ENCODE peak calls at places on chromosomes 2 and 18, in six cellular contexts. J, A, E, O, Q and Z are unnamed samples.

GRCh38 chr2:181371195-181371594 is 86.0 kb upstream of the ITGA4 start:
- DNase-seq in J (no peak), A (no peak), E (no peak), O (no peak), Q (no peak), Z (no peak)

GRCh38 chr18:22032392-22032961 is 136.9 kb upstream of the GATA6 start:
- DNase-seq in J (no peak), A (no peak), E (no peak), O (no peak), Q (peak), Z (no peak)

GRCh38 chr2:241777167-241777685 is 604 bp downstream of the GAL3ST2 start:
- DNase-seq in J (no peak), A (no peak), E (no peak), O (no peak), Q (no peak), Z (no peak)

GRCh38 chr2:150271952-150272351 is 215.5 kb downstream of the RND3 start:
- DNase-seq in J (no peak), A (no peak), E (no peak), O (no peak), Q (no peak), Z (no peak)

GRCh38 chr18:10160251-10160650 is 246.4 kb downstream of the VAPA start:
- DNase-seq in J (no peak), A (no peak), E (no peak), O (no peak), Q (no peak), Z (no peak)

GRCh38 chr2:239388236-239389151 is 12.3 kb downstream of the HDAC4 start:
- DNase-seq in J (no peak), A (peak), E (no peak), O (no peak), Q (no peak), Z (no peak)

GRCh38 chr2:102051659-102052366 is 60.1 kb downstream of the IL1R2 start:
- DNase-seq in J (no peak), A (no peak), E (no peak), O (no peak), Q (no peak), Z (no peak)

GRCh38 chr2:43174368-43175186 is 51.8 kb downstream of the ZFP36L2 start:
- DNase-seq in J (peak), A (peak), E (no peak), O (peak), Q (no peak), Z (no peak)

GRCh38 chr2:76073992-76074604 is 363.4 kb upstream of the GCFC2 start:
- DNase-seq in J (no peak), A (no peak), E (no peak), O (no peak), Q (no peak), Z (no peak)

GRCh38 chr2:122669627-122670026 is 914.2 kb downstream of the TSN start:
- DNase-seq in J (no peak), A (no peak), E (no peak), O (no peak), Q (no peak), Z (no peak)

GRCh38 chr2:128384956-128385355 is 66.3 kb upstream of the HS6ST1 start:
- DNase-seq in J (no peak), A (no peak), E (no peak), O (no peak), Q (no peak), Z (no peak)

GRCh38 chr2:84435331-84436081 is 23.6 kb downstream of the SUCLG1 start:
- DNase-seq in J (no peak), A (no peak), E (no peak), O (no peak), Q (no peak), Z (peak)

GRCh38 chr2:227508001-227508400 is 36.0 kb downstream of the AGFG1 start:
- DNase-seq in J (no peak), A (no peak), E (no peak), O (no peak), Q (no peak), Z (no peak)

GRCh38 chr2:219968685-219969345 is 341.4 kb downstream of the SLC4A3 start:
- DNase-seq in J (no peak), A (no peak), E (no peak), O (no peak), Q (no peak), Z (no peak)